ENCODE peak calls at places on chromosomes 6 and 20, in ten cellular contexts. One of them, this sample, is unnamed.

GRCh38 chr6:106385530-106385929 is 25.0 kb downstream of the CRYBG1 start:
- DNase-seq in activated naive CD4-positive, alpha-beta T cell: no peak
- DNase-seq in AG10803: no peak
- DNase-seq in WTC11: no peak
- DNase-seq in activated T-cell treated with anti-CD3 and anti-CD28 coated beads, Interleukin-2, amount 50 U/mL, for 4 hours: no peak
- DNase-seq in glutamatergic neuron: no peak
- DNase-seq in left ventricle myocardium inferior: no peak
- DNase-seq in T-helper 1 cell: no peak
- DNase-seq in GM19239: no peak
- DNase-seq in nephron progenitor cell: no peak
- DNase-seq in this sample: no peak

GRCh38 chr6:38415231-38416005 is 224.3 kb downstream of the BTBD9 start:
- DNase-seq in activated naive CD4-positive, alpha-beta T cell: no peak
- DNase-seq in AG10803: peak
- DNase-seq in WTC11: no peak
- DNase-seq in activated T-cell treated with anti-CD3 and anti-CD28 coated beads, Interleukin-2, amount 50 U/mL, for 4 hours: no peak
- DNase-seq in glutamatergic neuron: no peak
- DNase-seq in left ventricle myocardium inferior: no peak
- DNase-seq in T-helper 1 cell: no peak
- DNase-seq in GM19239: no peak
- DNase-seq in nephron progenitor cell: no peak
- DNase-seq in this sample: no peak

GRCh38 chr6:107173779-107174178 is 58.5 kb upstream of the BEND3 start:
- DNase-seq in activated naive CD4-positive, alpha-beta T cell: no peak
- DNase-seq in AG10803: peak
- DNase-seq in WTC11: no peak
- DNase-seq in activated T-cell treated with anti-CD3 and anti-CD28 coated beads, Interleukin-2, amount 50 U/mL, for 4 hours: no peak
- DNase-seq in glutamatergic neuron: no peak
- DNase-seq in left ventricle myocardium inferior: no peak
- DNase-seq in T-helper 1 cell: no peak
- DNase-seq in GM19239: no peak
- DNase-seq in nephron progenitor cell: no peak
- DNase-seq in this sample: no peak

GRCh38 chr20:45588800-45589199 is 9.7 kb upstream of the WFDC8 start:
- DNase-seq in activated naive CD4-positive, alpha-beta T cell: no peak
- DNase-seq in AG10803: no peak
- DNase-seq in WTC11: no peak
- DNase-seq in activated T-cell treated with anti-CD3 and anti-CD28 coated beads, Interleukin-2, amount 50 U/mL, for 4 hours: no peak
- DNase-seq in glutamatergic neuron: no peak
- DNase-seq in left ventricle myocardium inferior: no peak
- DNase-seq in T-helper 1 cell: no peak
- DNase-seq in GM19239: no peak
- DNase-seq in nephron progenitor cell: no peak
- DNase-seq in this sample: no peak

GRCh38 chr6:145688493-145688905 is 46.8 kb downstream of the EPM2A start:
- DNase-seq in activated naive CD4-positive, alpha-beta T cell: no peak
- DNase-seq in AG10803: no peak
- DNase-seq in WTC11: no peak
- DNase-seq in activated T-cell treated with anti-CD3 and anti-CD28 coated beads, Interleukin-2, amount 50 U/mL, for 4 hours: no peak
- DNase-seq in glutamatergic neuron: no peak
- DNase-seq in left ventricle myocardium inferior: no peak
- DNase-seq in T-helper 1 cell: no peak
- DNase-seq in GM19239: no peak
- DNase-seq in nephron progenitor cell: no peak
- DNase-seq in this sample: no peak

GRCh38 chr6:35787266-35788218 is 6.7 kb downstream of the CLPSL1 start:
- DNase-seq in activated naive CD4-positive, alpha-beta T cell: no peak
- DNase-seq in AG10803: no peak
- DNase-seq in WTC11: no peak
- DNase-seq in activated T-cell treated with anti-CD3 and anti-CD28 coated beads, Interleukin-2, amount 50 U/mL, for 4 hours: no peak
- DNase-seq in glutamatergic neuron: no peak
- DNase-seq in left ventricle myocardium inferior: no peak
- DNase-seq in T-helper 1 cell: no peak
- DNase-seq in GM19239: no peak
- DNase-seq in nephron progenitor cell: no peak
- DNase-seq in this sample: no peak

GRCh38 chr6:6703720-6704422 is 115.4 kb downstream of the LY86 start:
- DNase-seq in activated naive CD4-positive, alpha-beta T cell: no peak
- DNase-seq in AG10803: no peak
- DNase-seq in WTC11: no peak
- DNase-seq in activated T-cell treated with anti-CD3 and anti-CD28 coated beads, Interleukin-2, amount 50 U/mL, for 4 hours: no peak
- DNase-seq in glutamatergic neuron: no peak
- DNase-seq in left ventricle myocardium inferior: no peak
- DNase-seq in T-helper 1 cell: no peak
- DNase-seq in GM19239: no peak
- DNase-seq in nephron progenitor cell: no peak
- DNase-seq in this sample: no peak

GRCh38 chr6:34457392-34457746 is 8.5 kb upstream of the PACSIN1 start:
- DNase-seq in activated naive CD4-positive, alpha-beta T cell: no peak
- DNase-seq in AG10803: no peak
- DNase-seq in WTC11: no peak
- DNase-seq in activated T-cell treated with anti-CD3 and anti-CD28 coated beads, Interleukin-2, amount 50 U/mL, for 4 hours: no peak
- DNase-seq in glutamatergic neuron: no peak
- DNase-seq in left ventricle myocardium inferior: no peak
- DNase-seq in T-helper 1 cell: no peak
- DNase-seq in GM19239: no peak
- DNase-seq in nephron progenitor cell: no peak
- DNase-seq in this sample: no peak

GRCh38 chr6:147695819-147696218 is 187.3 kb downstream of the SAMD5 start:
- DNase-seq in activated naive CD4-positive, alpha-beta T cell: no peak
- DNase-seq in AG10803: no peak
- DNase-seq in WTC11: no peak
- DNase-seq in activated T-cell treated with anti-CD3 and anti-CD28 coated beads, Interleukin-2, amount 50 U/mL, for 4 hours: no peak
- DNase-seq in glutamatergic neuron: no peak
- DNase-seq in left ventricle myocardium inferior: no peak
- DNase-seq in T-helper 1 cell: no peak
- DNase-seq in GM19239: no peak
- DNase-seq in nephron progenitor cell: no peak
- DNase-seq in this sample: no peak

GRCh38 chr6:41759905-41760579 is 12.8 kb upstream of the PGC start:
- DNase-seq in activated naive CD4-positive, alpha-beta T cell: no peak
- DNase-seq in AG10803: no peak
- DNase-seq in WTC11: no peak
- DNase-seq in activated T-cell treated with anti-CD3 and anti-CD28 coated beads, Interleukin-2, amount 50 U/mL, for 4 hours: no peak
- DNase-seq in glutamatergic neuron: no peak
- DNase-seq in left ventricle myocardium inferior: no peak
- DNase-seq in T-helper 1 cell: no peak
- DNase-seq in GM19239: no peak
- DNase-seq in nephron progenitor cell: no peak
- DNase-seq in this sample: no peak

GRCh38 chr20:17227199-17227535 is 327 bp downstream of the PCSK2 start:
- DNase-seq in activated naive CD4-positive, alpha-beta T cell: no peak
- DNase-seq in AG10803: no peak
- DNase-seq in WTC11: peak
- DNase-seq in activated T-cell treated with anti-CD3 and anti-CD28 coated beads, Interleukin-2, amount 50 U/mL, for 4 hours: no peak
- DNase-seq in glutamatergic neuron: no peak
- DNase-seq in left ventricle myocardium inferior: no peak
- DNase-seq in T-helper 1 cell: no peak
- DNase-seq in GM19239: no peak
- DNase-seq in nephron progenitor cell: no peak
- DNase-seq in this sample: peak

GRCh38 chr6:70884074-70884983 is 72.5 kb downstream of the B3GAT2 start:
- DNase-seq in activated naive CD4-positive, alpha-beta T cell: peak
- DNase-seq in AG10803: peak
- DNase-seq in WTC11: peak
- DNase-seq in activated T-cell treated with anti-CD3 and anti-CD28 coated beads, Interleukin-2, amount 50 U/mL, for 4 hours: peak
- DNase-seq in glutamatergic neuron: peak
- DNase-seq in left ventricle myocardium inferior: peak
- DNase-seq in T-helper 1 cell: peak
- DNase-seq in GM19239: peak
- DNase-seq in nephron progenitor cell: peak
- DNase-seq in this sample: peak

GRCh38 chr20:59064214-59064722 is 21.7 kb upstream of the PRELID3B start:
- DNase-seq in activated naive CD4-positive, alpha-beta T cell: no peak
- DNase-seq in AG10803: no peak
- DNase-seq in WTC11: no peak
- DNase-seq in activated T-cell treated with anti-CD3 and anti-CD28 coated beads, Interleukin-2, amount 50 U/mL, for 4 hours: no peak
- DNase-seq in glutamatergic neuron: no peak
- DNase-seq in left ventricle myocardium inferior: no peak
- DNase-seq in T-helper 1 cell: no peak
- DNase-seq in GM19239: no peak
- DNase-seq in nephron progenitor cell: no peak
- DNase-seq in this sample: no peak

GRCh38 chr6:165999279-165999678 is 168.4 kb downstream of the TBXT start:
- DNase-seq in activated naive CD4-positive, alpha-beta T cell: no peak
- DNase-seq in AG10803: no peak
- DNase-seq in WTC11: no peak
- DNase-seq in activated T-cell treated with anti-CD3 and anti-CD28 coated beads, Interleukin-2, amount 50 U/mL, for 4 hours: no peak
- DNase-seq in glutamatergic neuron: no peak
- DNase-seq in left ventricle myocardium inferior: no peak
- DNase-seq in T-helper 1 cell: no peak
- DNase-seq in GM19239: no peak
- DNase-seq in nephron progenitor cell: no peak
- DNase-seq in this sample: no peak

GRCh38 chr6:75852721-75853120 is 103.7 kb downstream of the MYO6 start:
- DNase-seq in activated naive CD4-positive, alpha-beta T cell: no peak
- DNase-seq in AG10803: no peak
- DNase-seq in WTC11: no peak
- DNase-seq in activated T-cell treated with anti-CD3 and anti-CD28 coated beads, Interleukin-2, amount 50 U/mL, for 4 hours: no peak
- DNase-seq in glutamatergic neuron: no peak
- DNase-seq in left ventricle myocardium inferior: no peak
- DNase-seq in T-helper 1 cell: no peak
- DNase-seq in GM19239: no peak
- DNase-seq in nephron progenitor cell: no peak
- DNase-seq in this sample: no peak

GRCh38 chr6:44264154-44265002 is 973 bp downstream of the NFKBIE start:
- DNase-seq in activated naive CD4-positive, alpha-beta T cell: no peak
- DNase-seq in AG10803: no peak
- DNase-seq in WTC11: no peak
- DNase-seq in activated T-cell treated with anti-CD3 and anti-CD28 coated beads, Interleukin-2, amount 50 U/mL, for 4 hours: no peak
- DNase-seq in glutamatergic neuron: no peak
- DNase-seq in left ventricle myocardium inferior: no peak
- DNase-seq in T-helper 1 cell: peak
- DNase-seq in GM19239: no peak
- DNase-seq in nephron progenitor cell: no peak
- DNase-seq in this sample: no peak

GRCh38 chr6:117616971-117617765 is 14.9 kb upstream of the GOPC start:
- DNase-seq in activated naive CD4-positive, alpha-beta T cell: no peak
- DNase-seq in AG10803: no peak
- DNase-seq in WTC11: no peak
- DNase-seq in activated T-cell treated with anti-CD3 and anti-CD28 coated beads, Interleukin-2, amount 50 U/mL, for 4 hours: no peak
- DNase-seq in glutamatergic neuron: no peak
- DNase-seq in left ventricle myocardium inferior: no peak
- DNase-seq in T-helper 1 cell: no peak
- DNase-seq in GM19239: no peak
- DNase-seq in nephron progenitor cell: no peak
- DNase-seq in this sample: no peak

GRCh38 chr20:36336838-36337478 is 30.8 kb downstream of the DLGAP4 start:
- DNase-seq in activated naive CD4-positive, alpha-beta T cell: no peak
- DNase-seq in AG10803: no peak
- DNase-seq in WTC11: no peak
- DNase-seq in activated T-cell treated with anti-CD3 and anti-CD28 coated beads, Interleukin-2, amount 50 U/mL, for 4 hours: no peak
- DNase-seq in glutamatergic neuron: peak
- DNase-seq in left ventricle myocardium inferior: no peak
- DNase-seq in T-helper 1 cell: no peak
- DNase-seq in GM19239: no peak
- DNase-seq in nephron progenitor cell: no peak
- DNase-seq in this sample: no peak

GRCh38 chr6:143507358-143508145 is 4.0 kb downstream of the FUCA2 start:
- DNase-seq in activated naive CD4-positive, alpha-beta T cell: no peak
- DNase-seq in AG10803: no peak
- DNase-seq in WTC11: no peak
- DNase-seq in activated T-cell treated with anti-CD3 and anti-CD28 coated beads, Interleukin-2, amount 50 U/mL, for 4 hours: no peak
- DNase-seq in glutamatergic neuron: no peak
- DNase-seq in left ventricle myocardium inferior: no peak
- DNase-seq in T-helper 1 cell: no peak
- DNase-seq in GM19239: no peak
- DNase-seq in nephron progenitor cell: no peak
- DNase-seq in this sample: no peak

GRCh38 chr6:170074435-170074834 is 216.4 kb downstream of the DLL1 start:
- DNase-seq in activated naive CD4-positive, alpha-beta T cell: no peak
- DNase-seq in AG10803: no peak
- DNase-seq in WTC11: no peak
- DNase-seq in activated T-cell treated with anti-CD3 and anti-CD28 coated beads, Interleukin-2, amount 50 U/mL, for 4 hours: no peak
- DNase-seq in glutamatergic neuron: no peak
- DNase-seq in left ventricle myocardium inferior: no peak
- DNase-seq in T-helper 1 cell: no peak
- DNase-seq in GM19239: no peak
- DNase-seq in nephron progenitor cell: no peak
- DNase-seq in this sample: no peak

GRCh38 chr6:158516098-158516497 is 43.8 kb upstream of the TMEM181 start:
- DNase-seq in activated naive CD4-positive, alpha-beta T cell: no peak
- DNase-seq in AG10803: no peak
- DNase-seq in WTC11: peak
- DNase-seq in activated T-cell treated with anti-CD3 and anti-CD28 coated beads, Interleukin-2, amount 50 U/mL, for 4 hours: no peak
- DNase-seq in glutamatergic neuron: no peak
- DNase-seq in left ventricle myocardium inferior: no peak
- DNase-seq in T-helper 1 cell: no peak
- DNase-seq in GM19239: no peak
- DNase-seq in nephron progenitor cell: no peak
- DNase-seq in this sample: no peak

GRCh38 chr6:133947302-133947900 is 5.6 kb upstream of the TBPL1 start:
- DNase-seq in activated naive CD4-positive, alpha-beta T cell: no peak
- DNase-seq in AG10803: no peak
- DNase-seq in WTC11: no peak
- DNase-seq in activated T-cell treated with anti-CD3 and anti-CD28 coated beads, Interleukin-2, amount 50 U/mL, for 4 hours: no peak
- DNase-seq in glutamatergic neuron: no peak
- DNase-seq in left ventricle myocardium inferior: no peak
- DNase-seq in T-helper 1 cell: no peak
- DNase-seq in GM19239: no peak
- DNase-seq in nephron progenitor cell: no peak
- DNase-seq in this sample: no peak

GRCh38 chr6:28606424-28607391 is 81.0 kb downstream of the GPX5 start:
- DNase-seq in activated naive CD4-positive, alpha-beta T cell: no peak
- DNase-seq in AG10803: peak
- DNase-seq in WTC11: peak
- DNase-seq in activated T-cell treated with anti-CD3 and anti-CD28 coated beads, Interleukin-2, amount 50 U/mL, for 4 hours: no peak
- DNase-seq in glutamatergic neuron: peak
- DNase-seq in left ventricle myocardium inferior: no peak
- DNase-seq in T-helper 1 cell: peak
- DNase-seq in GM19239: peak
- DNase-seq in nephron progenitor cell: peak
- DNase-seq in this sample: peak

GRCh38 chr20:58694241-58695083 is 1.9 kb downstream of the NPEPL1 start:
- DNase-seq in activated naive CD4-positive, alpha-beta T cell: no peak
- DNase-seq in AG10803: no peak
- DNase-seq in WTC11: no peak
- DNase-seq in activated T-cell treated with anti-CD3 and anti-CD28 coated beads, Interleukin-2, amount 50 U/mL, for 4 hours: no peak
- DNase-seq in glutamatergic neuron: no peak
- DNase-seq in left ventricle myocardium inferior: peak
- DNase-seq in T-helper 1 cell: no peak
- DNase-seq in GM19239: no peak
- DNase-seq in nephron progenitor cell: no peak
- DNase-seq in this sample: peak

GRCh38 chr6:42387336-42387735 is 64.4 kb downstream of the TRERF1 start:
- DNase-seq in activated naive CD4-positive, alpha-beta T cell: no peak
- DNase-seq in AG10803: no peak
- DNase-seq in WTC11: no peak
- DNase-seq in activated T-cell treated with anti-CD3 and anti-CD28 coated beads, Interleukin-2, amount 50 U/mL, for 4 hours: peak
- DNase-seq in glutamatergic neuron: no peak
- DNase-seq in left ventricle myocardium inferior: no peak
- DNase-seq in T-helper 1 cell: peak
- DNase-seq in GM19239: no peak
- DNase-seq in nephron progenitor cell: no peak
- DNase-seq in this sample: no peak

GRCh38 chr6:34301408-34301807 is 52.6 kb upstream of the SMIM29 start:
- DNase-seq in activated naive CD4-positive, alpha-beta T cell: no peak
- DNase-seq in AG10803: peak
- DNase-seq in WTC11: no peak
- DNase-seq in activated T-cell treated with anti-CD3 and anti-CD28 coated beads, Interleukin-2, amount 50 U/mL, for 4 hours: no peak
- DNase-seq in glutamatergic neuron: no peak
- DNase-seq in left ventricle myocardium inferior: peak
- DNase-seq in T-helper 1 cell: no peak
- DNase-seq in GM19239: no peak
- DNase-seq in nephron progenitor cell: no peak
- DNase-seq in this sample: no peak

GRCh38 chr6:19013011-19013410 is 625.9 kb downstream of the RNF144B start:
- DNase-seq in activated naive CD4-positive, alpha-beta T cell: no peak
- DNase-seq in AG10803: no peak
- DNase-seq in WTC11: no peak
- DNase-seq in activated T-cell treated with anti-CD3 and anti-CD28 coated beads, Interleukin-2, amount 50 U/mL, for 4 hours: no peak
- DNase-seq in glutamatergic neuron: no peak
- DNase-seq in left ventricle myocardium inferior: no peak
- DNase-seq in T-helper 1 cell: no peak
- DNase-seq in GM19239: no peak
- DNase-seq in nephron progenitor cell: no peak
- DNase-seq in this sample: no peak

GRCh38 chr6:136506124-136506799 is 44.0 kb downstream of the MAP7 start:
- DNase-seq in activated naive CD4-positive, alpha-beta T cell: no peak
- DNase-seq in AG10803: no peak
- DNase-seq in WTC11: no peak
- DNase-seq in activated T-cell treated with anti-CD3 and anti-CD28 coated beads, Interleukin-2, amount 50 U/mL, for 4 hours: no peak
- DNase-seq in glutamatergic neuron: no peak
- DNase-seq in left ventricle myocardium inferior: no peak
- DNase-seq in T-helper 1 cell: no peak
- DNase-seq in GM19239: no peak
- DNase-seq in nephron progenitor cell: no peak
- DNase-seq in this sample: no peak